ENCODE peak calls at places on chromosomes 12 and 14, in five cellular contexts. Z is thoracic aorta, T is AG09309, U is BJ, Q is dorsolateral prefrontal cortex. W is an unnamed sample.

GRCh38 chr12:130849561-130850417 is 10.7 kb upstream of the STX2 start:
- DNase-seq in Z (no peak), T (no peak), U (no peak), Q (no peak), W (no peak)

GRCh38 chr12:76018111-76018510 is 13.5 kb downstream of the PHLDA1 start:
- DNase-seq in Z (no peak), T (no peak), U (no peak), Q (no peak), W (no peak)

GRCh38 chr12:28222081-28222700 is 31.9 kb downstream of the CCDC91 start:
- DNase-seq in Z (no peak), T (no peak), U (no peak), Q (no peak), W (no peak)

GRCh38 chr14:23339506-23340268 is 13.0 kb downstream of the SLC22A17 start:
- DNase-seq in Z (no peak), T (no peak), U (no peak), Q (no peak), W (no peak)

GRCh38 chr12:64400041-64400440 is 4.2 kb upstream of the XPOT start:
- DNase-seq in Z (no peak), T (no peak), U (no peak), Q (peak), W (peak)

GRCh38 chr12:111192657-111193056 is 176.2 kb downstream of the PHETA1 start:
- DNase-seq in Z (no peak), T (no peak), U (no peak), Q (no peak), W (no peak)

GRCh38 chr14:104044016-104044415 is 41.5 kb upstream of the ASPG start:
- DNase-seq in Z (no peak), T (no peak), U (no peak), Q (no peak), W (no peak)

GRCh38 chr14:96705422-96706092 is 91.6 kb upstream of the VRK1 start:
- DNase-seq in Z (no peak), T (no peak), U (no peak), Q (no peak), W (no peak)

GRCh38 chr12:76032043-76032981 is 736 bp upstream of the PHLDA1 start:
- DNase-seq in Z (no peak), T (no peak), U (no peak), Q (peak), W (no peak)

GRCh38 chr12:71799105-71799504 is 40.5 kb upstream of the TBC1D15 start:
- DNase-seq in Z (no peak), T (no peak), U (no peak), Q (no peak), W (no peak)

GRCh38 chr14:73462815-73463214 is 4.5 kb upstream of the NUMB start:
- DNase-seq in Z (no peak), T (no peak), U (no peak), Q (no peak), W (no peak)

GRCh38 chr12:95532851-95533250 is 18.4 kb downstream of the USP44 start:
- DNase-seq in Z (no peak), T (peak), U (no peak), Q (no peak), W (no peak)

GRCh38 chr12:52181757-52182156 is 10.1 kb downstream of the KRT80 start:
- DNase-seq in Z (no peak), T (peak), U (no peak), Q (peak), W (peak)

GRCh38 chr14:28773917-28774691 is 7.5 kb downstream of the FOXG1 start:
- DNase-seq in Z (no peak), T (peak), U (no peak), Q (peak), W (no peak)

GRCh38 chr12:114933428-114934160 is 249.6 kb upstream of the TBX3 start:
- DNase-seq in Z (no peak), T (peak), U (peak), Q (no peak), W (peak)

GRCh38 chr14:51210594-51210993 is 29.5 kb upstream of the TMX1 start:
- DNase-seq in Z (no peak), T (no peak), U (no peak), Q (no peak), W (no peak)

GRCh38 chr14:95956601-95957460 is 80.2 kb downstream of the TUNAR start:
- DNase-seq in Z (no peak), T (no peak), U (no peak), Q (no peak), W (no peak)

GRCh38 chr14:37721976-37722659 is 126.7 kb downstream of the TTC6 start:
- DNase-seq in Z (no peak), T (no peak), U (no peak), Q (no peak), W (no peak)

GRCh38 chr14:58501214-58501816 is 73.8 kb downstream of the KIAA0586 start:
- DNase-seq in Z (no peak), T (peak), U (peak), Q (no peak), W (peak)

GRCh38 chr12:3750616-3751015 is 2.3 kb downstream of the CRACR2A start:
- DNase-seq in Z (no peak), T (no peak), U (no peak), Q (no peak), W (no peak)

GRCh38 chr12:92860521-92860920 is 68.6 kb downstream of the EEA1 start:
- DNase-seq in Z (no peak), T (no peak), U (no peak), Q (no peak), W (peak)

GRCh38 chr12:106226884-106227640 is 20.8 kb downstream of the CKAP4 start:
- DNase-seq in Z (no peak), T (no peak), U (no peak), Q (no peak), W (no peak)

GRCh38 chr14:71687115-71687836 is 245.0 kb upstream of the RGS6 start:
- DNase-seq in Z (no peak), T (no peak), U (no peak), Q (no peak), W (no peak)

GRCh38 chr12:26122681-26123481 is 2.0 kb downstream of the BHLHE41 start:
- DNase-seq in Z (peak), T (no peak), U (no peak), Q (peak), W (no peak)

GRCh38 chr12:48104531-48104930 is 1.3 kb downstream of the SENP1 start:
- DNase-seq in Z (no peak), T (no peak), U (no peak), Q (no peak), W (no peak)

GRCh38 chr12:104248444-104248843 is 32.9 kb downstream of the TXNRD1 start:
- DNase-seq in Z (no peak), T (no peak), U (no peak), Q (no peak), W (no peak)

GRCh38 chr14:36975834-36976233 is 196.6 kb downstream of the SLC25A21 start:
- DNase-seq in Z (no peak), T (no peak), U (no peak), Q (no peak), W (no peak)

GRCh38 chr12:53575502-53576264 is 50.5 kb downstream of the ATF7 start:
- DNase-seq in Z (no peak), T (no peak), U (no peak), Q (no peak), W (peak)

GRCh38 chr12:130705174-130705880 is 10.8 kb downstream of the RIMBP2 start:
- DNase-seq in Z (no peak), T (no peak), U (no peak), Q (no peak), W (no peak)

GRCh38 chr14:57707219-57707618 is 158.7 kb downstream of the SLC35F4 start:
- DNase-seq in Z (no peak), T (no peak), U (no peak), Q (no peak), W (no peak)

GRCh38 chr14:77032483-77032853 is 4.0 kb upstream of the IRF2BPL start:
- DNase-seq in Z (no peak), T (no peak), U (no peak), Q (no peak), W (no peak)
- TF ChIP-seq CTCF in Z (no peak), T (no peak), U (no peak), Q (no peak), W (no peak)

GRCh38 chr12:108560752-108561719 is at the start of gene SART3:
- DNase-seq in Z (no peak), T (peak), U (no peak), Q (peak), W (no peak)
- TF ChIP-seq CTCF in Z (no peak), T (no peak), U (no peak), Q (no peak), W (no peak)

GRCh38 chr14:90445011-90445410 is 48.2 kb downstream of the CALM1 start:
- DNase-seq in Z (no peak), T (no peak), U (no peak), Q (no peak), W (no peak)

GRCh38 chr14:90446405-90446804 is 49.6 kb downstream of the CALM1 start:
- DNase-seq in Z (no peak), T (no peak), U (no peak), Q (no peak), W (no peak)

GRCh38 chr14:90450151-90450550 is 53.3 kb downstream of the CALM1 start:
- DNase-seq in Z (no peak), T (no peak), U (no peak), Q (no peak), W (no peak)

GRCh38 chr14:90450667-90451066 is 53.8 kb downstream of the CALM1 start:
- DNase-seq in Z (no peak), T (no peak), U (no peak), Q (no peak), W (no peak)

DNA sequence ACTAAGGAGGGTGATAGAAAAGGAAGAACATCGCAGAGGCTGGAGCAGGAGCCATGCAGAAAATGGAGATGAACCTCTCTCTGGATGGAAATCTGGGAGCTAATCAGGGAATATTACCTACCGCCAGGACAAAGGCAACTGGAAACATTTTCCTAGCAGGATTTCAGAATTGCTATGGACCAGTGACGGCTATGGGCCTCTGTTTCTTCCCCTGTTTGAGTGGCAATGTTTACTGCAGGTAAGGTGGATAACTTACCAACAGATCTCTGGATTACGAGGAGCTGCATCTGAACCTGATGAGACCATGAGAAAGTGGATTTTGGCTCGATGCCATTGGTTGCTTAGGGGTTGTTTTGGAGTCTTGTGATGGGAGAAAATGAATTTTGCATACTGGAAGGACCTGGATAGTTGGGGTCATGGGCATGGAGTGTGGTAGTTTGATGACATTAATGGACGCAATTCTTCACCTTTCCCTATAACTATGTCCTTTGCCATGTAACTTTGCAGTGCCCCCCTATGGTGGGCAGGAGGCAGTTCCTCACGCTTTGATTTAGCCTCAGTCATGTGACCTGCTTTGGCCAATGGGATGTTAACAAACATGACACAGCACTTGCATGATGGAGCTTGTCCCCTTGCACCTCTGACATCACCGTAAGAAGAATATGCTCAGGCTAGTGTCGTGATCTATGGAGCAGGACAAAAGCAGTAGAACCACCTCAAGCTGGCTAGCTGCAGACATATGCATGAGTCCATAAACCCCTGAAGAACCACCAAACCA is 51.1 kb downstream of the CALM1 start:
- DNase-seq in Z (no peak), T (no peak), U (no peak), Q (no peak), W (no peak)
- TF ChIP-seq CTCF in Z (no peak), T (no peak), U (no peak), Q (no peak), W (no peak)

DNA sequence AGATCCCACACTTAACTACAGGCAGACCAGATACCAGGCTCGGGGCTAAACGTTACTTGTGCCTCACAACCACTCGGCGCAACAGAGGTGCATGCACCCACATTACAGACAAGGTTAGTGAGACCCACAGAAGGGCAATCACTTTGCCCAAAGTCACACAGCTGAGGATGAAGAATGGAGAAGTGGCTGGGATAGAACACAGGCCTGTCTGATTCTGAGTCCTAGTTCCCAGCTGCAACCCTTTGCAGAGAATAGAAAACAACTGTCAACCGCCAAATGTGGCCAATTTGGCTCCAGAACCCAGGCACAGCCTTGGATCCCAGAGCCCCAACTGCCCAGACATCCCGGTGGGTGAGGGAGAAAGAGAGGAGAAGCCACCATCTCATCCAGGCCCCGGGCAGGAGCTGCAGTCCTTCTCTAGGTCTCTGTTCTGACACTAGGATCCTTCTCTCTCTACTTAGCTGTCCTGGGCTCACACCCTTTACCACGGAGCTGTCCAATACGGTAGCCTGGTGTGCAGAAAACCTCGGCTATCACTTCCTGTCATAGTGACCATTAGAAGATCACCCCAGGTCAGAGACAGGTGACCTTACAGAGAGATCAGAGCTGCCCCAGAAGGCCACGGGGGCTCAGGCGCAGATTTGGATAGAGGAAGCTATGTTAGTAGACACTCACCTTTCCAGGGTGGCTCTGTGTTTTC is 59.1 kb downstream of the FAM222A start:
- DNase-seq in Z (no peak), T (no peak), U (no peak), Q (no peak), W (no peak)
- TF ChIP-seq CTCF in Z (no peak), T (no peak), U (no peak), Q (no peak), W (no peak)

GRCh38 chr12:65699251-65699650 is 125.0 kb upstream of the HMGA2 start:
- DNase-seq in Z (no peak), T (peak), U (no peak), Q (no peak), W (no peak)
- TF ChIP-seq CTCF in Z (peak), T (peak), U (peak), Q (no peak), W (peak)

GRCh38 chr12:113316155-113316554 is 18.8 kb downstream of the SLC8B1 start:
- DNase-seq in Z (no peak), T (no peak), U (no peak), Q (no peak), W (no peak)
- TF ChIP-seq CTCF in Z (no peak), T (no peak), U (no peak), Q (no peak), W (peak)

DNA sequence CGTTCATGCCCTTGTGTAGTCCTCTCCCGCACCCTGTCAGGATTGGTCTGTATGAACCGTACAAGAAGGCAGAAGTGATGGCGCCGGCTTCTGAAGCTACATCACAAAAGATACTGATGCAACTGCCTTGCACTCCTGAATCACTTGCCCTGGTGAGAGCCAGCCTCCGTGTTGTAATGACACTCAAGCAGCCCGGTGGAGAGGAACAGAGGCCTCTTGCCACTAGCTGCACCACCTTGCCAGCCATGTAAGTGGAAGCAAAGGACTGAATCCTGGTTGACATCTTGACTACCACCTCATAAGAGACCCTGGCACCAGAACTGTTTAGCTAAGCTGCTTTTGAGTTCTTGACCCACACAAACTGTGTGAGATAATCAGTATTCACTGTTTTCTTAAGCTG is 266.0 kb downstream of the ERC1 start:
- DNase-seq in Z (no peak), T (no peak), U (no peak), Q (no peak), W (no peak)
- TF ChIP-seq CTCF in Z (no peak), T (no peak), U (no peak), Q (no peak), W (no peak)

DNA sequence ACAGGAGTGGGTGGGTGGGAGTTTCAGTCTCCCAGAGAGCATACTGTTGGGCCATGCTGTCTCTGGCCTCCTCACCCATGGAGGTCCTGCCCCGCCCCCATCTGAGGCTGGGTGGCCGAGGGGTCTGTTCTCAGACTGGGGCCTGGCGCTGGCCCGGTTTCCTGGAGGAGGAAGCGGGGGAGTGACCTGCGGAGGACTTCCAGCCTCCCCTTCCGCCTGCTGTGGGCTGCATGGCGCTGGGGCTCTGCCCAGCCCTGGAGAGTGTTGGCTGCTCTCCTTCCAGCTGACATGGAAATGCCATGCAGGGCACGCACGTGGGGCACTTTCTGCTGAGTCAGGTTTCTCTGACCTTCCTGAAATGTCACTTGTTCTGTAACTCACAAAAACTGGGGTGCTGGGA is 23.4 kb downstream of the PACS2 start:
- DNase-seq in Z (no peak), T (no peak), U (no peak), Q (no peak), W (no peak)
- TF ChIP-seq CTCF in Z (no peak), T (no peak), U (no peak), Q (no peak), W (no peak)

W was measured in AG04450.